ENCODE peak calls at places on chromosome 15, in five cellular contexts. K, C, Y, H and M are unnamed samples.

GRCh38 chr15:84633311-84634227 is 20.5 kb downstream of the WDR73 start:
- DNase-seq in C (peak; percentile 87), Y (peak; percentile 71), K (no peak), H (peak; percentile 79), M (peak; percentile 46)

GRCh38 chr15:43908641-43909040 is 81.8 kb downstream of the WDR76 start:
- DNase-seq in K (no peak), C (no peak), Y (no peak), H (no peak), M (no peak)

GRCh38 chr15:27499719-27500118 is 528.7 kb downstream of the GABRG3 start:
- DNase-seq in H (no peak), K (no peak), C (no peak), Y (no peak), M (no peak)

GRCh38 chr15:88613074-88613944 is 7.8 kb upstream of the AEN start:
- DNase-seq in K (no peak), Y (no peak), C (no peak), H (no peak), M (no peak)

GRCh38 chr15:68700395-68701123 is 120.1 kb downstream of the ANP32A start:
- DNase-seq in Y (peak; percentile 73), H (peak; percentile 20), K (no peak), C (no peak), M (no peak)

GRCh38 chr15:85646538-85647091 is 148.1 kb downstream of the KLHL25 start:
- DNase-seq in C (no peak), K (no peak), Y (no peak), H (no peak), M (no peak)

GRCh38 chr15:99917237-99917636 is 184.0 kb upstream of the LYSMD4 start:
- DNase-seq in K (no peak), H (no peak), C (no peak), Y (no peak), M (no peak)

GRCh38 chr15:42919794-42920280 is 741 bp downstream of the TTBK2 start:
- DNase-seq in C (no peak), Y (no peak), K (no peak), H (peak; percentile 12), M (peak; percentile 24)

GRCh38 chr15:51144021-51144532 is 49.4 kb upstream of the TNFAIP8L3 start:
- DNase-seq in K (peak; percentile 25), H (no peak), Y (no peak), C (no peak), M (no peak)

GRCh38 chr15:42071717-42072116 is 22.6 kb downstream of the PLA2G4D start:
- DNase-seq in Y (no peak), K (no peak), C (no peak), H (no peak), M (no peak)

GRCh38 chr15:51368751-51369450 is 27.4 kb downstream of the GLDN start:
- DNase-seq in C (no peak), H (no peak), Y (no peak), K (no peak), M (no peak)

GRCh38 chr15:33107950-33108349 is 86.6 kb downstream of the FMN1 start:
- DNase-seq in K (no peak), Y (no peak), H (no peak), C (no peak), M (no peak)

GRCh38 chr15:41928100-41928499 is 34.2 kb upstream of the SPTBN5 start:
- DNase-seq in K (peak; percentile 31), H (no peak), C (no peak), Y (no peak), M (no peak)

GRCh38 chr15:85854345-85855097 is 59.8 kb upstream of the KLHL25 start:
- DNase-seq in Y (peak; percentile 26), K (peak; percentile 88), H (peak; percentile 24), C (no peak), M (no peak)

GRCh38 chr15:71048913-71049675 is 66.2 kb upstream of the THSD4 start:
- DNase-seq in K (no peak), Y (no peak), C (no peak), H (no peak), M (no peak)

GRCh38 chr15:68465861-68466560 is 34.0 kb upstream of the ITGA11 start:
- DNase-seq in C (no peak), Y (no peak), H (no peak), K (no peak), M (no peak)

GRCh38 chr15:40108061-40108854 is 421 bp downstream of the BMF start:
- DNase-seq in C (peak; percentile 61), H (peak; percentile 65), K (peak; percentile 44), Y (peak; percentile 91), M (peak; percentile 44)

GRCh38 chr15:82946155-82946701 is 6.3 kb downstream of the HOMER2 start:
- DNase-seq in K (no peak), H (no peak), C (no peak), Y (peak; percentile 63), M (no peak)

GRCh38 chr15:82950746-82951370 is 1.7 kb downstream of the HOMER2 start:
- DNase-seq in H (no peak), K (no peak), Y (peak; percentile 41), C (no peak), M (no peak)

GRCh38 chr15:82950295-82950694 is 2.2 kb downstream of the HOMER2 start:
- DNase-seq in C (no peak), Y (no peak), H (no peak), K (no peak), M (no peak)

GRCh38 chr15:82952156-82953081 is at the start of gene HOMER2:
- DNase-seq in Y (peak; percentile 77), H (peak; percentile 15), C (no peak), K (peak; percentile 57), M (no peak)

DNA sequence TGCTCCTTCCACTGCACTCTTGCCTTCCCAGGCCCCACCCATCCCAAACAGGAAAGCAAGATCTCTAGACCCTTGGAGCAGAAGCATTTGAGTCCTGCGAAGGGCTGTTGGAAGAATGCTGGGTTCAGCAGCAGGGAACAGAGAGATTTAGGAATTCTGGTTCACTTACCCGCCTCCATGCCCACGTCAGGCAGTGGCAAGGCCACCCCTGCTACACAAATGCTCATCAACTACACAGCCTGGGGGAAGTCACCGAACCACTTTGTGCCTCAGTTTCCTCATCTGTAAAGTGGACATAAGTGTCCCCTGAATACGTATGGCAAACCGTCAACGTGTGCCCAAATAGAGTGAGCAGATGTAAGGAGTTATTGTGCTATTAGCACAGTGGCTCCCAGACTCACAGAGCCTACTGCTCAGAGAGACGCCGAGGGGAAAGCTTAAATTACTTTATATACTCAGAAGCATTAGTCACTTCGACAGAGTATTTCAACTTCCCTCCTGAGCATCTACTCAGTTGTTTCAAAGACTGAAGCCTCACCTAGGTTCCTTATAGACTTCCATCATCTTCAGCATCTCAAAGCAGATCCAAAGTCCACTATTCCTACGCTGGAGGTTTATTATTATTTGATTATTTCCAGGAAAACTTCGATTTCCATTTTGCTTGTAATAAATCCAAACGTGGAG is 906 bp downstream of the HOMER2 start:
- DNase-seq in Y (no peak), C (no peak), H (no peak), K (peak; percentile 28), M (no peak)
- TF ChIP-seq POLR2A in Y (no peak), C (no peak), H (no peak), K (no peak), M (no peak)

GRCh38 chr15:74604983-74605809 is 10.4 kb upstream of the CLK3 start:
- DNase-seq in H (no peak), C (no peak), Y (no peak), K (no peak), M (no peak)
- TF ChIP-seq POLR2A in H (no peak), C (no peak), Y (no peak), K (no peak), M (no peak)

DNA sequence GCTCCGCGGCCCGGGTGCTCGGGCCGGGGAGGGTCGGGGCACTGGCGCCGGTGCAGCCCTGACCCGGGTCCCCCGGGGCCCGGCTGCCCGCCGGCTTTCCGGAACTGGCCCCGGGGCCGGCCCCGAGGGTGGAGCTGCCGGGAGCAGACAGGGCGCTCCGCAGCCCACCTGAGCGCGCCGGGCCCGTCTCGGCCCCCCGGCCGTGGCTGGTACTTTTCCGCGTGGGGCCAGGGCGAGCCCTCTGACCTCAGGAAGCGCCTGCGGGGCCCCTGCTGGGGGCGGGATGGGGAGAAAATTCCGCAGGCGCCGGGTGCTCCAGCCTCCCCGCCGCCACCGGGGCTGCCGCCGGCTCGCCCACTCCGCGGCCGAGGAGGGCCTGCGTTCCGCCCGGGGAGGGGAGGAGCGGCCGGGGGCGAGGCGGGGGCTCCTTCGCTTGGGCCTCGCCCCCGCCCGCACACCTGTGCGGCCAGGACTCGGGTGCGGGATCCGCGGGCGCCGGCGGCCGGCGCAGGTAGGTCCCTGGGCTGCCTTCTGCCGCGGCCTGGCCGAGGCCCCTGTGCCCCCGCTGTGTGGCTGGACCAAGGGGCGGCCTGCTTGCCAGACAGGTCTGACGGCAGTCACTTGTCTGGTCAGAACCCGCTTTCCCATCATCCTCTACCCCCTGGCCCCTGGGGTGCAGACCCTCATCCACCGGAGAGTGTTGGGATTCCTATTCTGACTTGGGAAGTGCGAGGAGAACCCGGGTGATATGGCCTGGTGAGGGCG is 3.5 kb downstream of the FURIN start:
- DNase-seq in Y (peak; percentile 35), H (peak; percentile 33), C (peak; percentile 69), K (no peak), M (no peak)
- TF ChIP-seq POLR2A in Y (peak; percentile 70), H (no peak), C (no peak), K (no peak), M (no peak)

GRCh38 chr15:34494084-34494399 is 56.4 kb upstream of the GOLGA8A start:
- DNase-seq in Y (no peak), K (no peak), C (no peak), H (no peak), M (no peak)
- TF ChIP-seq POLR2A in Y (no peak), K (no peak), C (no peak), H (no peak), M (no peak)

GRCh38 chr15:101511717-101512116 is 22.2 kb upstream of the PCSK6 start:
- DNase-seq in Y (no peak), K (no peak), C (no peak), H (no peak), M (no peak)

GRCh38 chr15:101505610-101506337 is 16.3 kb upstream of the PCSK6 start:
- DNase-seq in Y (no peak), H (no peak), K (no peak), C (no peak), M (no peak)

GRCh38 chr15:101510212-101511197 is 21.0 kb upstream of the PCSK6 start:
- DNase-seq in H (no peak), Y (no peak), C (no peak), K (no peak), M (no peak)

GRCh38 chr15:101506491-101506890 is 17.0 kb upstream of the PCSK6 start:
- DNase-seq in Y (no peak), H (no peak), K (no peak), C (no peak), M (no peak)

DNA sequence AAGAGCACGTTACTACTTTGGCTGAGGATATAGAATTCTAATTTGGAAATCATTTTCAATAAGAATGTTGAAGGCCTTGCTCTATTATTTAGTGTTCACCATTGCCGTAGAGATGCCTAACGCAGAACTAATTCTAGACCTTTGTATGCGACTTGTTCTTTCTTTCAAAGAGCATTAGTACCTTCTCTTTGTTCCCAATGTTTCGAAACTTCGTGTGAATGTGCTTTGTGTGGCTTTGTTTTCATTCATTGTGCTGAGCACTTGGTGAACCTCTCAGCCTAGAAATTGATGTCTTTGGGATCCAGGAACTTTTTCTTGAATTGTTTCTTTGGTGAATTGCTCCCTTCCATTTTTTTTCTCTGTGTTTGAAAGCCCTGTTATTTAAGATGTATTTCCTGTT is 19.8 kb upstream of the PCSK6 start:
- DNase-seq in Y (no peak), C (no peak), K (no peak), H (no peak), M (no peak)
- TF ChIP-seq POLR2A in Y (no peak), C (no peak), K (no peak), H (no peak), M (no peak)